ENCODE peak calls at places on chromosomes 1 and 21, in six cellular contexts. Z is suprapubic skin, A is thyroid gland, K is uterus, C is transverse colon, S is esophagus squamous epithelium. B is an unnamed sample.

GRCh38 chr1:210629276-210629675 is 300.6 kb downstream of the HHAT start:
- DNase-seq in Z (no peak), A (peak), K (no peak), C (no peak), S (no peak), B (no peak)

GRCh38 chr1:26582053-26582835 is 52.7 kb downstream of the RPS6KA1 start:
- DNase-seq in Z (no peak), A (no peak), K (no peak), C (no peak), S (no peak), B (no peak)

GRCh38 chr21:41506005-41506404 is 2.0 kb downstream of the TMPRSS2 start:
- DNase-seq in Z (no peak), A (no peak), K (no peak), C (no peak), S (no peak), B (no peak)

GRCh38 chr1:81695741-81696140 is 105.0 kb upstream of the ADGRL2 start:
- DNase-seq in Z (no peak), A (peak), K (peak), C (no peak), S (no peak), B (peak)

GRCh38 chr1:70353641-70354331 is 736 bp downstream of the ANKRD13C start:
- DNase-seq in Z (peak), A (peak), K (peak), C (no peak), S (no peak), B (peak)

GRCh38 chr1:91591175-91591968 is 90.7 kb downstream of the CDC7 start:
- DNase-seq in Z (no peak), A (no peak), K (no peak), C (no peak), S (no peak), B (peak)

GRCh38 chr1:87154351-87154750 is 174.3 kb upstream of the LMO4 start:
- DNase-seq in Z (no peak), A (no peak), K (no peak), C (no peak), S (no peak), B (no peak)

GRCh38 chr1:26327956-26328362 is 10.2 kb downstream of the CD52 start:
- DNase-seq in Z (no peak), A (no peak), K (no peak), C (no peak), S (no peak), B (no peak)

GRCh38 chr1:2496087-2496622 is 20.1 kb downstream of the PLCH2 start:
- DNase-seq in Z (no peak), A (no peak), K (no peak), C (peak), S (no peak), B (no peak)

GRCh38 chr1:161427733-161428516 is 60.2 kb upstream of the CFAP126 start:
- DNase-seq in Z (no peak), A (no peak), K (no peak), C (no peak), S (no peak), B (no peak)

GRCh38 chr1:38336308-38336707 is 289.7 kb upstream of the POU3F1 start:
- DNase-seq in Z (no peak), A (no peak), K (no peak), C (no peak), S (no peak), B (no peak)

GRCh38 chr1:160682983-160683886 is 28.4 kb downstream of the CD48 start:
- DNase-seq in Z (no peak), A (no peak), K (no peak), C (no peak), S (no peak), B (no peak)

GRCh38 chr21:43306911-43307676 is 119.8 kb downstream of the SIK1 start:
- DNase-seq in Z (peak), A (no peak), K (no peak), C (peak), S (no peak), B (peak)

GRCh38 chr1:225654277-225654597 is 1.3 kb upstream of the ENAH start:
- DNase-seq in Z (no peak), A (no peak), K (no peak), C (no peak), S (no peak), B (no peak)

GRCh38 chr1:73801912-73802429 is 396.0 kb downstream of the LRRIQ3 start:
- DNase-seq in Z (no peak), A (no peak), K (no peak), C (no peak), S (no peak), B (no peak)

GRCh38 chr1:147665521-147665920 is 4.8 kb downstream of the ACP6 start:
- DNase-seq in Z (no peak), A (no peak), K (no peak), C (no peak), S (no peak), B (no peak)

GRCh38 chr21:31911138-31911907 is 38.5 kb downstream of the HUNK start:
- DNase-seq in Z (no peak), A (no peak), K (no peak), C (no peak), S (no peak), B (no peak)

GRCh38 chr1:39295901-39296300 is 91.4 kb downstream of the MACF1 start:
- DNase-seq in Z (no peak), A (no peak), K (no peak), C (no peak), S (no peak), B (no peak)

GRCh38 chr1:205451202-205451601 is 4.6 kb downstream of the BLACAT1 start:
- DNase-seq in Z (no peak), A (no peak), K (no peak), C (no peak), S (no peak), B (no peak)

GRCh38 chr21:26795866-26796329 is 49.3 kb downstream of the ADAMTS1 start:
- DNase-seq in Z (no peak), A (peak), K (peak), C (peak), S (no peak), B (peak)

GRCh38 chr21:42536601-42537000 is 22.9 kb downstream of the SLC37A1 start:
- DNase-seq in Z (peak), A (no peak), K (no peak), C (no peak), S (no peak), B (no peak)

GRCh38 chr1:240663160-240663879 is 51.4 kb upstream of the GREM2 start:
- DNase-seq in Z (no peak), A (no peak), K (no peak), C (no peak), S (no peak), B (no peak)

GRCh38 chr1:69090752-69091151 is 477.0 kb upstream of the LRRC7 start:
- DNase-seq in Z (no peak), A (no peak), K (no peak), C (no peak), S (no peak), B (no peak)
- TF ChIP-seq CTCF in Z (no peak), A (no peak), K (no peak), C (no peak), S (no peak), B (no peak)

GRCh38 chr1:234975941-234976871 is 152.4 kb downstream of the TOMM20 start:
- DNase-seq in Z (no peak), A (no peak), K (no peak), C (no peak), S (no peak), B (no peak)

GRCh38 chr1:234977891-234978396 is 150.7 kb downstream of the TOMM20 start:
- DNase-seq in Z (no peak), A (no peak), K (no peak), C (no peak), S (no peak), B (no peak)

GRCh38 chr1:234973426-234974250 is 155.0 kb downstream of the TOMM20 start:
- DNase-seq in Z (no peak), A (peak), K (peak), C (no peak), S (no peak), B (no peak)

GRCh38 chr1:234976880-234977680 is 151.6 kb downstream of the TOMM20 start:
- DNase-seq in Z (no peak), A (no peak), K (no peak), C (no peak), S (no peak), B (no peak)

GRCh38 chr1:234975122-234975940 is 153.3 kb downstream of the TOMM20 start:
- DNase-seq in Z (no peak), A (no peak), K (peak), C (no peak), S (no peak), B (peak)
- TF ChIP-seq POLR2A in Z (no peak), A (no peak), K (no peak), C (no peak), S (no peak), B (peak)

GRCh38 chr1:47545912-47546483 is 108.2 kb downstream of the FOXD2 start:
- DNase-seq in Z (no peak), A (no peak), K (no peak), C (no peak), S (no peak), B (no peak)
- TF ChIP-seq CTCF in Z (no peak), A (no peak), K (no peak), C (no peak), S (no peak), B (no peak)

DNA sequence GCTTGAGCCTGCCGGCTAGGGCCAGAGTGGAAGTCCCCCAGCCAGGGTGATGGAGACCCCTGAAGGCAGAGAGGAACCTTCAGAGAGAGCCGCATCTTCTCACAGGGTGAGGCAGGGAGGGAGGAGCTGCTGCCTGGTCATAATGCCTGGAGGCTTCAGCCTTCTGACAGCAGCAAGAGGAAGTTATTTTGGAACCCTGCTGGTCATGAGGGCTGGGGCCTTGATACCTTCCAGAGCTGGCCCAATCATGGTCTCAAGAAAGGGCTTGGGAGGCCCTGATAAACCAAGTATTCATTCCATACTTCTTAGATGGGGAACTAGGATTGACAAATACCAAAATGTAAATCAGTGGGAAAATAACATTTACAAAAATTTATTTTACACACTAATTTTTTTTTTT is 26.6 kb upstream of the MPZL1 start:
- DNase-seq in Z (no peak), A (no peak), K (no peak), C (no peak), S (no peak), B (no peak)
- TF ChIP-seq POLR2A in Z (no peak), A (no peak), K (no peak), C (no peak), S (no peak), B (no peak)

GRCh38 chr1:35112668-35113067 is 33.5 kb downstream of the ZMYM1 start:
- DNase-seq in Z (no peak), A (no peak), K (no peak), C (no peak), S (no peak), B (no peak)
- TF ChIP-seq CTCF in Z (no peak), A (no peak), K (no peak), C (no peak), S (no peak), B (no peak)

GRCh38 chr1:40386796-40387195 is 13.3 kb downstream of the SMAP2 start:
- DNase-seq in Z (no peak), A (no peak), K (no peak), C (no peak), S (no peak), B (no peak)

GRCh38 chr1:40386311-40386778 is 12.8 kb downstream of the SMAP2 start:
- DNase-seq in Z (no peak), A (no peak), K (no peak), C (no peak), S (no peak), B (no peak)

GRCh38 chr1:40384413-40384762 is 10.9 kb downstream of the SMAP2 start:
- DNase-seq in Z (no peak), A (no peak), K (no peak), C (no peak), S (no peak), B (no peak)

GRCh38 chr1:40384887-40385286 is 11.4 kb downstream of the SMAP2 start:
- DNase-seq in Z (no peak), A (no peak), K (no peak), C (no peak), S (no peak), B (no peak)

GRCh38 chr1:40385437-40386310 is 12.1 kb downstream of the SMAP2 start:
- DNase-seq in Z (no peak), A (no peak), K (no peak), C (peak), S (no peak), B (no peak)
- TF ChIP-seq POLR2A in Z (peak), A (no peak), K (no peak), C (peak), S (peak), B (no peak)

GRCh38 chr1:216830836-216831235 is 107.6 kb upstream of the ESRRG start:
- DNase-seq in Z (no peak), A (no peak), K (no peak), C (no peak), S (no peak), B (no peak)
- TF ChIP-seq CTCF in Z (no peak), A (no peak), K (no peak), C (no peak), S (no peak), B (no peak)

B was measured in adrenal gland.